ENCODE peak calls at places on chromosomes 6 and 20, in five cellular contexts. One of them, this sample, is unnamed.

GRCh38 chr6:63963756-63964315 is 328.2 kb downstream of the PHF3 start:
- DNase-seq in dermis microvascular lymphatic vessel endothelial cell: no peak
- DNase-seq in activated T-cell treated with anti-CD3 and anti-CD28 coated beads for 1 hour: no peak
- DNase-seq in NCI-H774: no peak
- DNase-seq in AG10803: no peak
- DNase-seq in this sample: no peak

GRCh38 chr6:84019171-84019570 is 14.4 kb upstream of the MRAP2 start:
- DNase-seq in dermis microvascular lymphatic vessel endothelial cell: no peak
- DNase-seq in activated T-cell treated with anti-CD3 and anti-CD28 coated beads for 1 hour: no peak
- DNase-seq in NCI-H774: no peak
- DNase-seq in AG10803: no peak
- DNase-seq in this sample: no peak

GRCh38 chr20:43507150-43508080 is at the start of gene L3MBTL1:
- DNase-seq in dermis microvascular lymphatic vessel endothelial cell: peak
- DNase-seq in activated T-cell treated with anti-CD3 and anti-CD28 coated beads for 1 hour: no peak
- DNase-seq in NCI-H774: peak
- DNase-seq in AG10803: peak
- DNase-seq in this sample: no peak

GRCh38 chr6:36478051-36478526 is 35.3 kb downstream of the KCTD20 start:
- DNase-seq in dermis microvascular lymphatic vessel endothelial cell: peak
- DNase-seq in activated T-cell treated with anti-CD3 and anti-CD28 coated beads for 1 hour: no peak
- DNase-seq in NCI-H774: no peak
- DNase-seq in AG10803: no peak
- DNase-seq in this sample: no peak

GRCh38 chr6:119978274-119978889 is 628.8 kb upstream of the MAN1A1 start:
- DNase-seq in dermis microvascular lymphatic vessel endothelial cell: peak
- DNase-seq in activated T-cell treated with anti-CD3 and anti-CD28 coated beads for 1 hour: no peak
- DNase-seq in NCI-H774: no peak
- DNase-seq in AG10803: peak
- DNase-seq in this sample: no peak

GRCh38 chr6:56660374-56660730 is 17.7 kb upstream of the DST start:
- DNase-seq in dermis microvascular lymphatic vessel endothelial cell: no peak
- DNase-seq in activated T-cell treated with anti-CD3 and anti-CD28 coated beads for 1 hour: no peak
- DNase-seq in NCI-H774: no peak
- DNase-seq in AG10803: no peak
- DNase-seq in this sample: no peak

GRCh38 chr6:113777601-113778000 is 79.5 kb upstream of the MARCKS start:
- DNase-seq in dermis microvascular lymphatic vessel endothelial cell: no peak
- DNase-seq in activated T-cell treated with anti-CD3 and anti-CD28 coated beads for 1 hour: no peak
- DNase-seq in NCI-H774: no peak
- DNase-seq in AG10803: no peak
- DNase-seq in this sample: no peak

GRCh38 chr20:40945754-40946451 is 82.7 kb upstream of the TOP1 start:
- DNase-seq in dermis microvascular lymphatic vessel endothelial cell: peak
- DNase-seq in activated T-cell treated with anti-CD3 and anti-CD28 coated beads for 1 hour: no peak
- DNase-seq in NCI-H774: peak
- DNase-seq in AG10803: peak
- DNase-seq in this sample: peak

GRCh38 chr6:155645328-155645727 is 189.7 kb upstream of the NOX3 start:
- DNase-seq in dermis microvascular lymphatic vessel endothelial cell: peak
- DNase-seq in activated T-cell treated with anti-CD3 and anti-CD28 coated beads for 1 hour: no peak
- DNase-seq in NCI-H774: no peak
- DNase-seq in AG10803: no peak
- DNase-seq in this sample: no peak

This sample was measured in NCI-H1092.